ENCODE peak calls at places on chromosomes 4 and X, in four cellular contexts. M is NCI-H2029 treated with DMSO at 0.1 percent for 48 hours, F is AG20443, A is Caki2. Y is an unnamed sample.

GRCh38 chr4:112736718-112737135 is 99.8 kb downstream of the LARP7 start:
- DNase-seq in A (no peak), M (no peak), F (no peak), Y (no peak)

GRCh38 chr4:185997287-185997686 is 71.7 kb upstream of the TLR3 start:
- DNase-seq in M (peak), A (no peak), F (no peak), Y (no peak)

GRCh38 chr4:53422367-53422766 is 44.9 kb downstream of the FIP1L1 start:
- DNase-seq in M (no peak), F (no peak), A (no peak), Y (no peak)

GRCh38 chrX:37686348-37686736 is 751 bp downstream of the XK start:
- DNase-seq in A (no peak), F (no peak), M (no peak), Y (peak)

GRCh38 chrX:10582215-10582733 is 38.1 kb downstream of the MID1 start:
- DNase-seq in F (no peak), M (no peak), A (no peak), Y (no peak)

GRCh38 chrX:29948653-29949052 is 266.7 kb upstream of the MAGEB2 start:
- DNase-seq in M (no peak), A (no peak), F (no peak), Y (no peak)

GRCh38 chrX:150984164-150984824 is 1.2 kb downstream of the HMGB3 start:
- DNase-seq in A (no peak), M (no peak), F (peak), Y (no peak)

GRCh38 chr4:38160487-38161207 is 200.4 kb downstream of the PTTG2 start:
- DNase-seq in A (peak), M (peak), F (peak), Y (peak)

GRCh38 chr4:97942137-97942536 is 201.1 kb downstream of the STPG2 start:
- DNase-seq in M (no peak), A (no peak), F (no peak), Y (no peak)

GRCh38 chr4:52856802-52857201 is 5.3 kb upstream of the RASL11B start:
- DNase-seq in A (no peak), F (no peak), M (no peak), Y (no peak)

GRCh38 chrX:103002576-103002975 is 61.4 kb downstream of the BEX1 start:
- DNase-seq in F (peak), A (no peak), M (no peak), Y (no peak)

Y was measured in SW480.